ENCODE peak calls at places on chromosomes 1 and 21, in six cellular contexts. S is HEK293T, M is K562, G is IMR-90, P is HepG2, Y is GM12878. D is an unnamed sample.

GRCh38 chr1:183039330-183039729 is 16.1 kb downstream of the LAMC1 start:
- DNase-seq in M (no peak), G (no peak), Y (no peak), P (no peak), S (no peak), D (no peak)

GRCh38 chr1:94538243-94538827 is 3.2 kb downstream of the F3 start:
- DNase-seq in S (no peak), Y (no peak), G (no peak), P (no peak), M (no peak), D (no peak)

GRCh38 chr1:2214541-2215241 is 13.4 kb upstream of the SKI start:
- DNase-seq in Y (no peak), G (no peak), M (no peak), P (no peak), S (no peak), D (no peak)

GRCh38 chr21:37762606-37763005 is 153.7 kb downstream of the KCNJ6 start:
- DNase-seq in P (no peak), Y (no peak), G (no peak), S (no peak), M (no peak), D (no peak)

GRCh38 chr1:89261926-89262540 is 10.6 kb downstream of the GBP5 start:
- DNase-seq in M (no peak), Y (no peak), P (no peak), S (peak), G (no peak), D (no peak)

GRCh38 chr1:172399369-172400072 is 21.0 kb upstream of the C1orf105 start:
- DNase-seq in S (peak), Y (no peak), G (peak), M (no peak), P (peak), D (peak)

GRCh38 chr1:157732755-157733154 is 32.2 kb upstream of the FCRL3 start:
- DNase-seq in S (no peak), G (no peak), Y (no peak), P (no peak), M (no peak), D (no peak)

GRCh38 chr1:32031578-32032286 is 18.1 kb downstream of the KHDRBS1 start:
- DNase-seq in G (peak), P (no peak), M (no peak), Y (no peak), S (no peak), D (no peak)

GRCh38 chr1:71414229-71414628 is 333.4 kb upstream of the ZRANB2 start:
- DNase-seq in M (no peak), Y (no peak), S (no peak), G (peak), P (no peak), D (no peak)

GRCh38 chr1:103218369-103218768 is 110.0 kb upstream of the COL11A1 start:
- DNase-seq in G (no peak), M (no peak), S (no peak), Y (no peak), P (no peak), D (no peak)

GRCh38 chr1:173295391-173295790 is 88.3 kb upstream of the TNFSF4 start:
- DNase-seq in G (no peak), P (no peak), S (no peak), M (no peak), Y (no peak), D (no peak)

GRCh38 chr1:31380181-31380580 is 7.3 kb upstream of the FABP3 start:
- DNase-seq in S (no peak), P (no peak), G (no peak), M (no peak), Y (no peak), D (no peak)

GRCh38 chr21:22758478-22758877 is 1760.3 kb downstream of the NCAM2 start:
- DNase-seq in Y (no peak), P (no peak), S (no peak), M (no peak), G (no peak), D (no peak)

GRCh38 chr1:68321084-68321685 is 88.9 kb upstream of the WLS start:
- DNase-seq in G (peak), P (peak), S (peak), M (peak), Y (no peak), D (peak)

GRCh38 chr1:205199090-205199930 is 12.2 kb downstream of the DSTYK start:
- DNase-seq in M (no peak), P (no peak), S (no peak), Y (no peak), G (peak), D (no peak)

GRCh38 chr1:196372896-196373536 is 235.2 kb downstream of the KCNT2 start:
- DNase-seq in G (peak), S (peak), M (peak), Y (no peak), P (peak), D (peak)
- TF ChIP-seq BHLHE40 in G (no peak), S (no peak), M (no peak), Y (no peak), P (no peak), D (no peak)

DNA sequence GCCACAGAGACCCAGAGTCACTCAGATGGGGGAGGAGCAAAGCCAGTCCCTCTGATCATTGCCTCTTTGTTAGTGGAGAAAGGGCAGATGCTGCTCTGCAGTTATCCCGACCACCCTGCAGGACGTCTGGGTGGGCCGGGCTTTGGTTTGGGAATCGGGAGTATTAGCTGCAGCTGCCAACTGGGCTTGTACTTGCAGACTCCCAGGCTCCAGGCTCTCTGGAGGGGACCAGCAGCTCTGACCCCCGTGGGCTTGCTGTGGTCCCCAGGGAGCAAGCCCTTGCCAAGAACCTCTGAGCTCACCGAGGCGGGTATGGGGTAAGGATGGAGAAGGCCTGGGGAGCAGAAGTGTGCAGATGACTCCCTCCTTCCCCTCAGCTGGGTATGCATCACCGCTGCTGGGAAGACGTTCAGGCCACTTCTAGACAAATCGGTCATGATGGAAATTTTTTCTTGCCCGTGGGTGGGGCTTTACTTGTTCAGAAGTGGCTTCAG is 21.6 kb downstream of the MAPKAPK2 start:
- DNase-seq in P (no peak), M (no peak), Y (no peak), G (peak), S (no peak), D (no peak)
- TF ChIP-seq BHLHE40 in P (no peak), M (no peak), Y (no peak), G (peak), S (no peak), D (no peak)

GRCh38 chr21:31593161-31593560 is 66.3 kb upstream of the SOD1 start:
- DNase-seq in P (no peak), M (no peak), G (no peak), S (no peak), Y (no peak), D (no peak)

GRCh38 chr21:31592501-31592900 is 67.0 kb upstream of the SOD1 start:
- DNase-seq in S (no peak), G (no peak), Y (no peak), P (no peak), M (no peak), D (no peak)

GRCh38 chr21:31596055-31596454 is 63.4 kb upstream of the SOD1 start:
- DNase-seq in M (no peak), Y (no peak), P (no peak), S (no peak), G (no peak), D (no peak)

GRCh38 chr21:31594726-31595125 is 64.8 kb upstream of the SOD1 start:
- DNase-seq in Y (no peak), S (no peak), G (no peak), P (no peak), M (no peak), D (no peak)

GRCh38 chr21:31594279-31594678 is 65.2 kb upstream of the SOD1 start:
- DNase-seq in Y (no peak), S (no peak), P (no peak), G (no peak), M (no peak), D (no peak)
- TF ChIP-seq BHLHE40 in Y (no peak), S (no peak), P (no peak), G (no peak), M (no peak), D (no peak)

GRCh38 chr1:34977858-34978257 is 7.3 kb downstream of the TMEM35B start:
- DNase-seq in P (peak), S (no peak), Y (no peak), G (no peak), M (no peak), D (no peak)
- TF ChIP-seq BHLHE40 in P (no peak), S (no peak), Y (no peak), G (no peak), M (no peak), D (no peak)

GRCh38 chr1:201713093-201713810 is 115.7 kb upstream of the IPO9 start:
- DNase-seq in P (no peak), S (peak), G (peak), Y (no peak), M (no peak), D (peak)

GRCh38 chr1:201712387-201713092 is 116.4 kb upstream of the IPO9 start:
- DNase-seq in G (no peak), Y (no peak), M (no peak), S (no peak), P (no peak), D (no peak)

GRCh38 chr1:201710632-201711031 is 118.3 kb upstream of the IPO9 start:
- DNase-seq in M (no peak), P (no peak), S (no peak), G (no peak), Y (no peak), D (no peak)

GRCh38 chr1:201711101-201711597 is 117.8 kb upstream of the IPO9 start:
- DNase-seq in P (no peak), G (no peak), S (no peak), Y (no peak), M (no peak), D (no peak)

GRCh38 chr1:201711811-201712210 is 117.1 kb upstream of the IPO9 start:
- DNase-seq in M (no peak), G (no peak), P (no peak), Y (no peak), S (no peak), D (no peak)
- TF ChIP-seq BHLHE40 in M (no peak), G (no peak), P (no peak), Y (no peak), S (no peak), D (no peak)

DNA sequence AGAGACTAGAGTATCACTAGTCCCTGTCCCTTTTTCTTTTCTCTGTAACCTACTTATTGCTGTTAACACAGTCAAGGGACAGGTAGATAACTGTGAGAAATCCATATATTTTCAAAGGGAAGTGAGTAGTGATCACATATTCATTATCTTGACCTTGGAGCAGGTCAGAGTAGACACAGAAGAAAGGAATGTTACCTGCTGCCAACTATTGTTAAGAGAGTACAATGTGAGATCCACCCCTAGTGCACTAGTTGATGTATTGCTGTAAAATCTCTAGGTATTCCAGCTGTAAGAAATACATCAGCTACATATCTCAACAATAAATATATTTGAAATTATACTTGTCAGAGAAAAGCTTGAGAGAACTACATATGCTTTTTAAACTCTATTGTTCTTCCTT is 68.7 kb upstream of the ADGRL2 start:
- DNase-seq in G (no peak), P (no peak), S (no peak), M (no peak), Y (no peak), D (peak)
- TF ChIP-seq BHLHE40 in G (no peak), P (no peak), S (no peak), M (no peak), Y (no peak), D (no peak)

DNA sequence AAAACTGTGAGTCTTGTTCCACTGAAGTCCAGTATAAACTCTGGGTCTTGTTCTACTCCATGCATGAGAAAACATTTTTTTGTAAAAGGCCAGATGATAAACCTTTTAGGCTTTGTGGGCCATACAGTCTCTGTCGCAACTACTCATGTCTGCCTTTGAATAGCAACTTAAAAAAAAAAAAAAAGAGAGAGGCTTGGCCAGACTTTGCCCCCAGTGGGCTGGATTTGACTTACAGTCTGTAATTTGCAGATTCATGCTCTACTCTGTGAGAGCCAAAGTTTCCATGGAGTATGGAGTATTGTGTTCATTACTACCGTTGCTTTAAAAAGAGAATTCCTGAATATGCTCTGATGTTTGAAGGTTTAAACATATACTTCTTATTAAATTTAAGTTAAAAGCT is 654.9 kb upstream of the PKN2 start:
- DNase-seq in G (peak), S (no peak), P (peak), M (no peak), Y (no peak), D (peak)
- TF ChIP-seq BHLHE40 in G (no peak), S (no peak), P (no peak), M (no peak), Y (no peak), D (no peak)

GRCh38 chr1:208100906-208101305 is 143.3 kb downstream of the PLXNA2 start:
- DNase-seq in S (no peak), G (peak), Y (no peak), P (no peak), M (no peak), D (no peak)

GRCh38 chr1:208098758-208099157 is 145.4 kb downstream of the PLXNA2 start:
- DNase-seq in S (no peak), G (no peak), M (no peak), Y (no peak), P (no peak), D (no peak)

GRCh38 chr1:208103821-208104513 is 140.2 kb downstream of the PLXNA2 start:
- DNase-seq in P (no peak), Y (no peak), G (no peak), S (no peak), M (no peak), D (no peak)

GRCh38 chr1:208105756-208106155 is 138.4 kb downstream of the PLXNA2 start:
- DNase-seq in P (no peak), Y (no peak), S (no peak), M (no peak), G (no peak), D (no peak)

DNA sequence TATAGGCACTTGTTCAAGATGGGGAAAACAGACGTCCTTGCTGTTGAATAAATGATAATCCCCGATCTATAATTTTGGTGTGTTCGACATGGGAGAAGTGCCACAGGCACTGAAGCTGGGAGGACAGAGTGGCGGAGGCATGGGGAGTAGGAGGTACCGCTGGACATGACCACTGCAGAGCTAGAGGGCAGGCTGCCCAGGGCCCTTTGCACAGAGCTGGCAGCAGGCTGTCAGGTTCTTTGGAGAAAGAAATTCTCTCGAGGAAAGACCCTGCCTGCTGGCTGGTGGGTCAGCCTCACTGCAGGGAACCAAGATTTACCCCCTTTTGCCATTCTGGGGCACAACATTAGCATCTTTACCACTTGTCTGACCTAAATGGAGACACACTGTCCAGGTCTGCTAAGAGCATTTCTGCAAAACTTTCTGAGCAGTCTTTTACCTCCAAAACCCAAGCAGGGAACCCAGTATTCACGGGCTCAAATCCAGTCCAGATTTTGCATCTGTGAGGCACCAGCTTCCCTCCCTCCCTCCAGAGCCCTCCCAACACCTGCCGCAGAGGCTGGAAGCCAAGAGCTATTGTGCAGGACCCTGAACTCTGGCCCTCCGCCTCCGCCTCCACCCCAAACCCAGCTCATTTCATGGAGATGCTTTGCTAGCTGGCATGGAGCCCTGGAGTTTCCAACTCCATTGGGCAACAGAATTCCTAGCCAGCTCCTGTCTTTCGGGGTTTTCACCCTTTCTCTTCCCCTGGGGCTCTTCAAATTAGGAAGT is 142.3 kb downstream of the PLXNA2 start:
- DNase-seq in S (no peak), M (no peak), Y (no peak), P (peak), G (peak), D (no peak)
- TF ChIP-seq BHLHE40 in S (no peak), M (no peak), Y (no peak), P (no peak), G (no peak), D (no peak)

GRCh38 chr1:82390627-82391026 is 589.9 kb downstream of the ADGRL2 start:
- DNase-seq in M (no peak), P (no peak), G (no peak), S (no peak), Y (no peak), D (no peak)
- TF ChIP-seq BHLHE40 in M (no peak), P (no peak), G (no peak), S (no peak), Y (no peak), D (no peak)

GRCh38 chr1:212525479-212526110 is 83.0 kb upstream of the ATF3 start:
- DNase-seq in Y (no peak), M (no peak), S (no peak), P (no peak), G (peak), D (no peak)
- TF ChIP-seq BHLHE40 in Y (no peak), M (no peak), S (no peak), P (no peak), G (no peak), D (no peak)

D was measured in A549.